ENCODE peak calls at places on chromosome X, in eight cellular contexts. X is HFF-Myc, H is cardiac muscle cell, N is GM06990, F is kidney epithelial cell, E is B cell, I is endothelial cell, U is progenitor cell of endocrine pancreas. A is an unnamed sample.

GRCh38 chrX:45859407-45859806 is 658.7 kb upstream of the DIPK2B start:
- DNase-seq in X (no peak), H (no peak), N (no peak), F (no peak), E (no peak), I (no peak), U (no peak), A (no peak)

GRCh38 chrX:119981286-119982070 is 37.9 kb upstream of the NKAP start:
- DNase-seq in X (peak), H (peak), N (no peak), F (no peak), E (no peak), I (no peak), U (no peak), A (peak)

GRCh38 chrX:68693481-68694410 is 46.3 kb downstream of the STARD8 start:
- DNase-seq in X (no peak), H (peak), N (peak), F (no peak), E (peak), I (peak), U (peak), A (peak)

GRCh38 chrX:46750829-46751228 is 8.1 kb downstream of the SLC9A7 start:
- DNase-seq in X (no peak), H (no peak), N (no peak), F (no peak), E (no peak), I (no peak), U (no peak), A (no peak)

GRCh38 chrX:46698691-46699090 is 60.2 kb downstream of the SLC9A7 start:
- DNase-seq in X (no peak), H (no peak), N (no peak), F (no peak), E (no peak), I (no peak), U (no peak), A (no peak)

GRCh38 chrX:48816014-48816810 is 10.1 kb upstream of the ERAS start:
- DNase-seq in X (no peak), H (no peak), N (no peak), F (no peak), E (no peak), I (no peak), U (no peak), A (no peak)

GRCh38 chrX:50988649-50989048 is 78.1 kb downstream of the BMP15 start:
- DNase-seq in X (peak), H (peak), N (no peak), F (no peak), E (no peak), I (peak), U (no peak), A (peak)

GRCh38 chrX:111052478-111052877 is 43.5 kb upstream of the PAK3 start:
- DNase-seq in X (no peak), H (no peak), N (no peak), F (no peak), E (no peak), I (no peak), U (no peak), A (no peak)

GRCh38 chrX:119753001-119753400 is 5.4 kb upstream of the SOWAHD start:
- DNase-seq in X (no peak), H (no peak), N (no peak), F (no peak), E (no peak), I (no peak), U (no peak), A (no peak)

GRCh38 chrX:38055170-38055847 is 49.0 kb downstream of the SYTL5 start:
- DNase-seq in X (no peak), H (no peak), N (no peak), F (no peak), E (no peak), I (no peak), U (no peak), A (no peak)

GRCh38 chrX:53481093-53481492 is 46.9 kb upstream of the HSD17B10 start:
- DNase-seq in X (no peak), H (no peak), N (no peak), F (no peak), E (no peak), I (peak), U (no peak), A (peak)

GRCh38 chrX:55488559-55489314 is 911 bp downstream of the USP51 start:
- DNase-seq in X (no peak), H (peak), N (peak), F (no peak), E (peak), I (peak), U (peak), A (peak)

GRCh38 chrX:5746231-5746630 is 482.4 kb downstream of the NLGN4X start:
- DNase-seq in X (no peak), H (no peak), N (no peak), F (no peak), E (no peak), I (no peak), U (no peak), A (no peak)

GRCh38 chrX:124223524-124223923 is 108.9 kb upstream of the TEX13D start:
- DNase-seq in X (no peak), H (peak), N (no peak), F (no peak), E (no peak), I (peak), U (no peak), A (peak)

GRCh38 chrX:136193771-136194170 is 46.4 kb downstream of the FHL1 start:
- DNase-seq in X (no peak), H (no peak), N (no peak), F (no peak), E (peak), I (no peak), U (no peak), A (peak)

GRCh38 chrX:13898084-13898483 is 81.2 kb upstream of the GPM6B start:
- DNase-seq in X (peak), H (peak), N (no peak), F (no peak), E (no peak), I (peak), U (no peak), A (peak)
- TF ChIP-seq CTCF in X (no peak), H (peak), N (peak), F (peak), E (no peak), I (no peak), U (no peak), A (no peak)

DNA sequence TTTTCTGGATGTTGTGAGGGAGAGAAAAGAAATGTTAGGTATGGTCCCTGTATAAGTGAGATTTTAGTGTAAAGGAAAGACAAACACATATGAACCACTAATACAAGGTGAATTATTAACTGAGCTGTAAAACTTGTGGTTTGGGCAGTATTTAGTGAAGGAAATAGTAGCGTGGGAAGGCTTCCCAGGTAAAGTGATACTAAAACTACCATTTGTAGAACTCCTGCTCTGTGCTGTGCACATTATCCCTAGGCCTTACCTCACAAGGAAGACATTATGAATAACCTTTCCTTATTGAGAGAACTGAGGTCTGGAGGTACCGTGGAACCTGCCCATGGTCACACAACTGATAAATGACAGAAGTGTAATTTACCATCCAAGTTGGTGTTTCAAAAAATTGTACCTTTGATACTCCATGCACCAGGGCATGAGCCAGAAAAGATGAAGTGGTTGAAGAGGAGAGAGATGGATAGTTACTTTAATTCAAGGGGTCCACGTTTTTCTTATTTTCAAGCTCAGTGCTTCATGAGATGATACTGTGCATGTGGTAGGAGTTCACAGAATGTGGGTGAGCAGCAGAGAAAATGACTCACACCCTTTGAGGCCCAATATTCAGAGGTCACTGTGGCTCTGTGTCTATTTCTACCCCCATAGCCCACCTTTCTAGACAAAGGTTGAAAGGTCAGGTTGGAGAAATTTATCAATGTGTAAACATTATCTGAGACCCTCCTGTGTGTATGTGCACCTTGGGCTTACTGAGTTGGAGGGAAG is 2.6 kb upstream of the VSIG4 start:
- DNase-seq in X (no peak), H (no peak), N (no peak), F (no peak), E (no peak), I (no peak), U (no peak), A (peak)
- TF ChIP-seq CTCF in X (no peak), H (no peak), N (no peak), F (no peak), E (no peak), I (no peak), U (no peak), A (no peak)

GRCh38 chrX:2820131-2820771 is 8.5 kb upstream of the GYG2 start:
- DNase-seq in X (no peak), H (no peak), N (no peak), F (no peak), E (no peak), I (no peak), U (no peak), A (no peak)

GRCh38 chrX:2817036-2817435 is 11.7 kb upstream of the GYG2 start:
- DNase-seq in X (no peak), H (no peak), N (no peak), F (no peak), E (no peak), I (no peak), U (no peak), A (no peak)

GRCh38 chrX:2824886-2825285 is 3.8 kb upstream of the GYG2 start:
- DNase-seq in X (no peak), H (no peak), N (no peak), F (no peak), E (no peak), I (no peak), U (no peak), A (no peak)

GRCh38 chrX:2823795-2824386 is 4.8 kb upstream of the GYG2 start:
- DNase-seq in X (no peak), H (no peak), N (no peak), F (no peak), E (no peak), I (no peak), U (no peak), A (no peak)

DNA sequence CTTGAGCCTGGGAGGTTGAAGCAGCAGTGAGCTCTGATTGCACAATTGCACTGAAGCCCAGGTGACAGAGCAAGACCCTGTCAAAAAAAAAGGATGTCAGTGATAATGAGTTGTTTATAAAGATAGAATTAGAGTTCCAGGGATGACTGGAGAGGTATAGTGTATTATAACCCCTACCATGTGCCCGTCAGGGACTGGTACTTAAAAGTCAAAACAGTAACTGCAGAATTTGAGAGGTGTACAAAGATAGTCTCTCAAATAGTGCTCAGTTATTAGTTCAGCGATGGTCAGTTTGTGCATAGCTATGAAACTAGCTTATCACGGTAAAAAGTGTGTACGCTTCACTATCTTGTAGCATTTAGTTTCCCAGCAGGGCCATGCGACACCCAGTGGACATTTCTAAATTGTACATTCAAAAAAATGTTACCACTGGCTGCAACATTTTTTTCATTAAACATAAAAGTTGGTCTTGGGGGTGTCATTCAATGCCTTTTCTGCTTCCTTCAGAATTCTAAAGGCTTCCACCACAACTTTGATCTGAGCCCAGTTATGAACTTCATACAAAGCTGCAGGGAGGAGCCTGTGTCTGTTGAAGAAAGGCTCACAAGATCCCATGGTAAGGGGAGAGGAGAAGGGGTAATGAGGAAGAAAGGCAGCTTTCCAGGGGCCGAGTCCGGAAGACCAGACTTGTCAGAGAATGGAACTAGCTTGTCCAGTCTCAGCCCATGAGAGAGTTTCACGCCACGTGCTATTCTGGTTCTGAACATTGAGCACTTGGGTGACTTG is 9.2 kb upstream of the GYG2 start:
- DNase-seq in X (no peak), H (peak), N (no peak), F (no peak), E (no peak), I (no peak), U (no peak), A (peak)
- TF ChIP-seq CTCF in X (peak), H (peak), N (peak), F (peak), E (peak), I (no peak), U (peak), A (peak)

GRCh38 chrX:155086961-155087735 is 15.8 kb downstream of the BRCC3 start:
- DNase-seq in X (no peak), H (no peak), N (no peak), F (no peak), E (no peak), I (no peak), U (no peak), A (no peak)

DNA sequence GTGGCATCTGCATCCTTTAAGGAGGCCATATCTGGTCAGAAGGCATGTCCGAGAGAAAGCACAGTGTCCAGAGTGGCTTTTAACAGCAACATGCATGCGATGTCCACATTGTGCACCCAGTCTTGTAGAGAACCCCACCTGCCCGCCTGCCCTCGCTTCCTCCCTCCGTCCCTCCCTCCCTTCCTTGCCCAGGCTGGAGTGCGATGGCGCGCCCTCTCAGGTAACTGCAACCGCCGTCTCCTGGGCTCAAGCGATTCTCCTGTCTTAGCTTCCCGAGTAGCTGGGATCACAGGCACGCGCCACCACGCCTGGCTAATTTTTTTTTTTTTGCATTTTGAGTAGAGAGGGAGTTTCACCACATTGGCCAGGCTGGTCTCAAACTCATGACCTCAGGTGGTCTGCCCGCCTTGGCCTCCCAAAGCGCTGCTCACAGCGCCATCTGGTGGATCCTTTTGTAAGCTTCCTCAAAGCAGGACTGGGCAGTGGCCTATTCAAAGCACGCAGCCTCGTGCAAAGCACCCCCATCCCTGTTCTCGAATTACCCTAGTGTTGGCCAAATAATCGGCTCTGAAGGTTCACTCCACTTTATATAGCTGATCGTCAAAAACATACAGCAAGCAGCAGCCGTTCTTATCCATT is 15.0 kb downstream of the BRCC3 start:
- DNase-seq in X (no peak), H (peak), N (no peak), F (no peak), E (no peak), I (peak), U (no peak), A (peak)
- TF ChIP-seq CTCF in X (peak), H (peak), N (peak), F (peak), E (peak), I (peak), U (peak), A (peak)

GRCh38 chrX:155957843-155958242 is 39.7 kb upstream of the IL9R start:
- DNase-seq in X (no peak), H (no peak), N (no peak), F (no peak), E (no peak), I (no peak), U (no peak), A (no peak)

GRCh38 chrX:155953055-155953454 is 44.4 kb upstream of the IL9R start:
- DNase-seq in X (no peak), H (no peak), N (no peak), F (no peak), E (no peak), I (no peak), U (no peak), A (no peak)

GRCh38 chrX:155956099-155956498 is 41.4 kb upstream of the IL9R start:
- DNase-seq in X (no peak), H (no peak), N (no peak), F (no peak), E (no peak), I (no peak), U (no peak), A (no peak)

GRCh38 chrX:155956649-155957048 is 40.8 kb upstream of the IL9R start:
- DNase-seq in X (no peak), H (no peak), N (no peak), F (no peak), E (no peak), I (no peak), U (no peak), A (no peak)

GRCh38 chrX:155954793-155955192 is 42.7 kb upstream of the IL9R start:
- DNase-seq in X (no peak), H (no peak), N (no peak), F (no peak), E (no peak), I (no peak), U (no peak), A (no peak)
- TF ChIP-seq CTCF in X (no peak), H (no peak), N (no peak), F (no peak), E (no peak), I (no peak), U (no peak), A (no peak)

GRCh38 chrX:115894087-115894486 is 276.5 kb upstream of the AGTR2 start:
- DNase-seq in X (no peak), H (no peak), N (no peak), F (no peak), E (no peak), I (no peak), U (no peak), A (no peak)
- TF ChIP-seq CTCF in X (no peak), H (no peak), N (peak), F (peak), E (no peak), I (no peak), U (peak), A (no peak)

GRCh38 chrX:70454441-70455365 is 10.1 kb downstream of the DLG3 start:
- DNase-seq in X (no peak), H (peak), N (peak), F (peak), E (peak), I (peak), U (peak), A (peak)
- TF ChIP-seq CTCF in X (peak), H (peak), N (peak), F (peak), E (peak), I (peak), U (peak), A (peak)

A was measured in activated CD8-positive, alpha-beta T cell treated with anti-CD3 and anti-CD28 coated beads for 36 hours.